ENCODE peak calls at places on chromosomes 4 and X, in nine cellular contexts. H, C, U, Q, O, N, Z, W and F are unnamed samples.

GRCh38 chr4:139509727-139510410 is 46.1 kb downstream of the SETD7 start:
- DNase-seq in N (no peak), W (no peak), U (peak; percentile 38), C (no peak), O (peak; percentile 39), Z (no peak), H (peak; percentile 46), Q (no peak), F (no peak)

GRCh38 chr4:139951051-139951450 is 202.9 kb downstream of the MAML3 start:
- DNase-seq in W (no peak), C (no peak), U (peak; percentile 28), N (peak; percentile 74), O (peak; percentile 24), H (no peak), Z (no peak), Q (peak; percentile 44), F (peak; percentile 67)

GRCh38 chrX:152640039-152640818 is 2.5 kb downstream of the GABRQ start:
- DNase-seq in U (no peak), W (no peak), H (peak; percentile 31), C (no peak), O (no peak), Z (no peak), Q (peak; percentile 33), N (peak; percentile 74), F (peak; percentile 69)

GRCh38 chrX:7108995-7109634 is 38.4 kb upstream of the STS start:
- DNase-seq in C (no peak), O (peak; percentile 23), Q (no peak), Z (no peak), W (no peak), H (no peak), N (peak; percentile 11), U (no peak), F (peak; percentile 8)

GRCh38 chr4:24488399-24489164 is 95.8 kb downstream of the DHX15 start:
- DNase-seq in W (peak; percentile 82), H (peak; percentile 80), Z (peak; percentile 57), C (peak; percentile 50), Q (peak; percentile 69), O (peak; percentile 75), U (peak; percentile 74), N (peak; percentile 40), F (peak; percentile 20)

GRCh38 chr4:83112678-83113428 is 1.7 kb downstream of the PLAC8 start:
- DNase-seq in C (no peak), Z (no peak), Q (no peak), U (peak; percentile 77), N (peak; percentile 78), O (no peak), W (no peak), H (no peak), F (peak; percentile 72)

GRCh38 chr4:181078236-181078635 is 1165.0 kb upstream of the TENM3 start:
- DNase-seq in Q (peak; percentile 87), O (peak; percentile 0), C (no peak), N (peak; percentile 49), Z (no peak), H (no peak), U (no peak), W (no peak), F (peak; percentile 53)

GRCh38 chr4:147581601-147582350 is 35.4 kb upstream of the TMEM184C start:
- DNase-seq in H (no peak), U (no peak), Q (peak; percentile 76), N (peak; percentile 70), W (no peak), Z (no peak), C (no peak), O (peak; percentile 51), F (peak; percentile 67)

GRCh38 chr4:184167576-184167975 is 50.1 kb downstream of the ENPP6 start:
- DNase-seq in Z (no peak), U (no peak), H (no peak), O (no peak), N (no peak), C (no peak), W (no peak), Q (no peak), F (no peak)

GRCh38 chrX:71525316-71525715 is 7.6 kb upstream of the OGT start:
- DNase-seq in W (no peak), N (no peak), Z (no peak), C (no peak), U (peak; percentile 36), H (no peak), O (no peak), Q (peak; percentile 19), F (no peak)

GRCh38 chrX:102548231-102548630 is 31.7 kb upstream of the TMSB15A start:
- DNase-seq in N (no peak), U (no peak), H (no peak), O (no peak), Z (no peak), C (no peak), W (no peak), Q (no peak), F (no peak)

GRCh38 chr4:33262809-33263208 is 2542.6 kb downstream of the PCDH7 start:
- DNase-seq in U (no peak), C (no peak), N (peak; percentile 82), O (peak; percentile 68), Z (no peak), H (no peak), Q (peak; percentile 35), W (no peak), F (peak; percentile 80)

GRCh38 chr4:168524006-168524405 is 27.2 kb downstream of the PALLD start:
- DNase-seq in W (no peak), N (peak; percentile 87), Z (no peak), O (peak; percentile 77), C (no peak), Q (peak; percentile 92), H (no peak), U (no peak), F (peak; percentile 89)

GRCh38 chrX:13024911-13025454 is 19.4 kb downstream of the FAM9C start:
- DNase-seq in N (no peak), C (no peak), O (no peak), H (no peak), Q (no peak), U (no peak), Z (no peak), W (no peak), F (no peak)

GRCh38 chrX:154411981-154412340 is 622 bp downstream of the TAFAZZIN start:
- DNase-seq in O (peak; percentile 53), Q (peak; percentile 39), Z (peak; percentile 43), H (peak; percentile 73), U (peak; percentile 71), N (peak; percentile 50), W (peak; percentile 79), C (peak; percentile 79), F (peak; percentile 23)

GRCh38 chrX:154413142-154413541 is 1.8 kb downstream of the TAFAZZIN start:
- DNase-seq in Z (no peak), N (no peak), Q (no peak), C (no peak), O (no peak), W (no peak), U (no peak), H (no peak), F (no peak)

GRCh38 chrX:154411322-154411980 is at the start of gene TAFAZZIN:
- DNase-seq in N (peak; percentile 56), Z (peak; percentile 63), Q (peak; percentile 50), O (peak; percentile 67), U (peak; percentile 83), W (peak; percentile 74), H (peak; percentile 84), C (peak; percentile 68), F (peak; percentile 27)

GRCh38 chrX:154409222-154409871 is at the start of gene DNASE1L1:
- DNase-seq in N (peak; percentile 90), O (peak; percentile 92), H (peak; percentile 90), Z (peak; percentile 61), C (peak; percentile 55), U (peak; percentile 93), W (peak; percentile 91), Q (peak; percentile 87), F (peak; percentile 82)

GRCh38 chrX:154412468-154412867 is 1.1 kb downstream of the TAFAZZIN start:
- DNase-seq in O (peak; percentile 17), Z (no peak), W (peak; percentile 41), U (peak; percentile 71), Q (no peak), N (no peak), H (peak; percentile 5), C (peak; percentile 58), F (no peak)
- TF ChIP-seq CTCF in O (no peak), Z (no peak), W (no peak), U (no peak), Q (no peak), N (no peak), H (no peak), C (no peak), F (no peak)

GRCh38 chrX:78693547-78693946 is 34.4 kb upstream of the RTL3 start:
- DNase-seq in H (no peak), W (no peak), O (no peak), U (no peak), N (no peak), Z (no peak), Q (no peak), C (no peak), F (no peak)
- H3K4me3 ChIP-seq in H (no peak overlapping the region), W (no peak overlapping the region), O (no peak overlapping the region), U (no peak overlapping the region), N (no peak overlapping the region), Z (no peak overlapping the region), Q (no peak overlapping the region), C (no peak overlapping the region), F (no peak overlapping the region)

DNA sequence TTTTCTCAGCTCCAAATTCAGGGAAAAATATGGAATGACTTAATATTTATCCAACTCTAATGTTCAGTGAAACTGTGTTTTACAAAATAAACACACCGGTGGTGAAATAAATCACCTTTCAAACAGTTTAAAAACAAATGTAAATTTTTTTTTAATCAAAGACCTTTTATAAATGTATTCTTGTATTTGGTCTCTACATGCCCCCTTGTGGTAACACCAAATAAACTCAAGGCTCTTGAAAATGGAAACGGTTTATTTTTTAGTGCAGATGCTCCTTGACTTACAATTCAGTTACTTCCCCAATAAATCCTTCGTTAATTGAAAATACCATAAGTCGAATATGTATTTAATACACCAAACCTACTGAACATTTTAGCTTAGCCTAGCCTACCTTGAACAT is 45.9 kb upstream of the ITM2A start:
- DNase-seq in Q (peak; percentile 38), W (no peak), U (peak; percentile 35), O (peak; percentile 32), C (no peak), N (no peak), Z (no peak), H (peak; percentile 9), F (no peak)
- TF ChIP-seq CTCF in Q (peak; percentile 38), W (no peak), U (no peak), O (no peak), C (peak; percentile 28), N (no peak), Z (peak; percentile 3), H (peak; percentile 46), F (no peak)

DNA sequence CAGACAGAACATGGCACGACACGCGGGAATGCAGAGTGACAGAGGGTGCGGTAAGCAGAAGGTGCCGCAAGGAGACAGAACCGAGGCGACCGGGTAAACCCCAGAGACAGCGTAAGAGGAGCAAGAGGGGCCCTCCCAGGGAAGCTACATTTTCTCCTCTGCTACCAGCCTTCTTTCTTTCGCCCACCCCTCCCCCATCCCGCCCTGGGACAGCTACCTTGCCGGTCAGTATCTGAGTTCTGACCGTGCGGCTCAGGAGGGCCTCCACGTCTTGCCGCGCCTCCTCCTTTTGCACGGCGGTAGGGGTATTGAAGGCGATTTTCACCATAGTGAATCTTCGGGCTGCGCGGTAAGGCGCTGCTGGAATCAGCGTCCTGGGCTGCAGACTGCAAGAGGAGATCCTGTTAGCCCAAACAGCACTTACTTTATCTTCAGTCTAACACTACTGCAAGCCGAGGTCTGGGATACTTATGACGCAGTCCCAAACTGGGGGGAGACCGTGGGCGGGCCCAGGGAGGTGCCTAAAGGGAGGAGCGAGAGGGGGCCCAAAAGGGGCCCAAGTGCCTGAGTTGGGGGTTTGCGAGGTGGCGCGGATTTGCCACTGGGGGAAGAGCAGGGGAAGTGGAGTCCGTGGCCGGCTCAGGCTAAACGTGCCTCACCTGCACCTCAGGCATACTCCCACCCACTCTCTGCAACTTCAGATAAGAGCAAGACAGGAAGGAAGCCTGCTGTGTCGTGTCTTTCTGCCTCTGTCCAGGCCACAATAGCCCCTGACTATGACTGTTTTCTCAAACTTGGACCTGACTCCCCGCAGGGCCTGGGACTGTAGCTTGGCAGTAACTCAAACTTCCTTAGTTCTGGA is at the start of gene ITM2A:
- DNase-seq in Q (peak; percentile 5), U (peak; percentile 53), N (no peak), C (peak; percentile 63), W (peak; percentile 31), H (peak; percentile 35), Z (peak; percentile 3), O (peak; percentile 3), F (no peak)
- H3K4me3 ChIP-seq in Q (peak within 1 kb of the TSS; percentile 22), U (peak within 1 kb of the TSS; percentile 46), N (no peak within 1 kb of the TSS), C (peak within 1 kb of the TSS; percentile 49), W (peak within 1 kb of the TSS; percentile 24), H (peak within 1 kb of the TSS; percentile 24), Z (peak within 1 kb of the TSS; percentile 18), O (peak within 1 kb of the TSS; percentile 19), F (no peak within 1 kb of the TSS)